ENCODE peak calls at places on chromosome 4, in four cellular contexts. One of them, this sample, is unnamed.

GRCh38 chr4:53617101-53617680 is 25.9 kb upstream of the LNX1 start:
- DNase-seq in endothelial cell: no peak
- DNase-seq in activated naive CD4-positive, alpha-beta T cell treated with anti-CD3 and anti-CD28 coated beads, Interleukin-2, amount 50 U/mL, for 16 hours: no peak
- DNase-seq in SW480: no peak
- DNase-seq in this sample: no peak

GRCh38 chr4:145979160-145979559 is 40.5 kb upstream of the ZNF827 start:
- DNase-seq in activated naive CD4-positive, alpha-beta T cell treated with anti-CD3 and anti-CD28 coated beads, Interleukin-2, amount 50 U/mL, for 16 hours: no peak
- DNase-seq in endothelial cell: no peak
- DNase-seq in SW480: no peak
- DNase-seq in this sample: no peak

GRCh38 chr4:125390126-125390525 is 75.4 kb downstream of the FAT4 start:
- DNase-seq in SW480: no peak
- DNase-seq in activated naive CD4-positive, alpha-beta T cell treated with anti-CD3 and anti-CD28 coated beads, Interleukin-2, amount 50 U/mL, for 16 hours: no peak
- DNase-seq in endothelial cell: no peak
- DNase-seq in this sample: no peak

GRCh38 chr4:180057891-180058643 is 2185.1 kb upstream of the TENM3 start:
- DNase-seq in activated naive CD4-positive, alpha-beta T cell treated with anti-CD3 and anti-CD28 coated beads, Interleukin-2, amount 50 U/mL, for 16 hours: no peak
- DNase-seq in SW480: peak; percentile 19
- DNase-seq in endothelial cell: peak; percentile 54
- DNase-seq in this sample: peak; percentile 2

GRCh38 chr4:89682808-89683207 is 154.2 kb downstream of the SNCA start:
- DNase-seq in endothelial cell: no peak
- DNase-seq in activated naive CD4-positive, alpha-beta T cell treated with anti-CD3 and anti-CD28 coated beads, Interleukin-2, amount 50 U/mL, for 16 hours: no peak
- DNase-seq in SW480: no peak
- DNase-seq in this sample: no peak

GRCh38 chr4:7007944-7008343 is 35.2 kb upstream of the TADA2B start:
- DNase-seq in activated naive CD4-positive, alpha-beta T cell treated with anti-CD3 and anti-CD28 coated beads, Interleukin-2, amount 50 U/mL, for 16 hours: no peak
- DNase-seq in endothelial cell: no peak
- DNase-seq in SW480: no peak
- DNase-seq in this sample: no peak

GRCh38 chr4:169337510-169337909 is 66.8 kb upstream of the SH3RF1 start:
- DNase-seq in endothelial cell: no peak
- DNase-seq in SW480: no peak
- DNase-seq in activated naive CD4-positive, alpha-beta T cell treated with anti-CD3 and anti-CD28 coated beads, Interleukin-2, amount 50 U/mL, for 16 hours: no peak
- DNase-seq in this sample: no peak

GRCh38 chr4:3296651-3297050 is 3.8 kb downstream of the RGS12 start:
- DNase-seq in endothelial cell: no peak
- DNase-seq in activated naive CD4-positive, alpha-beta T cell treated with anti-CD3 and anti-CD28 coated beads, Interleukin-2, amount 50 U/mL, for 16 hours: no peak
- DNase-seq in SW480: no peak
- DNase-seq in this sample: no peak

GRCh38 chr4:135177323-135177722 is 975.7 kb upstream of the PABPC4L start:
- DNase-seq in activated naive CD4-positive, alpha-beta T cell treated with anti-CD3 and anti-CD28 coated beads, Interleukin-2, amount 50 U/mL, for 16 hours: no peak
- DNase-seq in SW480: no peak
- DNase-seq in endothelial cell: no peak
- DNase-seq in this sample: no peak

GRCh38 chr4:30413915-30414314 is 306.3 kb upstream of the PCDH7 start:
- DNase-seq in activated naive CD4-positive, alpha-beta T cell treated with anti-CD3 and anti-CD28 coated beads, Interleukin-2, amount 50 U/mL, for 16 hours: no peak
- DNase-seq in SW480: peak; percentile 1
- DNase-seq in endothelial cell: no peak
- DNase-seq in this sample: no peak

GRCh38 chr4:107913283-107913899 is 18.0 kb upstream of the CYP2U1 start:
- DNase-seq in activated naive CD4-positive, alpha-beta T cell treated with anti-CD3 and anti-CD28 coated beads, Interleukin-2, amount 50 U/mL, for 16 hours: no peak
- DNase-seq in SW480: peak; percentile 50
- DNase-seq in endothelial cell: peak; percentile 64
- DNase-seq in this sample: peak; percentile 12

GRCh38 chr4:8112036-8112576 is 46.5 kb downstream of the ABLIM2 start:
- DNase-seq in endothelial cell: no peak
- DNase-seq in SW480: no peak
- DNase-seq in activated naive CD4-positive, alpha-beta T cell treated with anti-CD3 and anti-CD28 coated beads, Interleukin-2, amount 50 U/mL, for 16 hours: no peak
- DNase-seq in this sample: no peak

GRCh38 chr4:88619973-88620372 is 27.7 kb downstream of the HERC3 start:
- DNase-seq in endothelial cell: no peak
- DNase-seq in activated naive CD4-positive, alpha-beta T cell treated with anti-CD3 and anti-CD28 coated beads, Interleukin-2, amount 50 U/mL, for 16 hours: no peak
- DNase-seq in SW480: no peak
- DNase-seq in this sample: no peak

GRCh38 chr4:178255172-178255571 is 812.9 kb upstream of the AGA start:
- DNase-seq in activated naive CD4-positive, alpha-beta T cell treated with anti-CD3 and anti-CD28 coated beads, Interleukin-2, amount 50 U/mL, for 16 hours: no peak
- DNase-seq in endothelial cell: no peak
- DNase-seq in SW480: no peak
- DNase-seq in this sample: no peak

GRCh38 chr4:181952478-181952877 is 290.7 kb upstream of the TENM3 start:
- DNase-seq in activated naive CD4-positive, alpha-beta T cell treated with anti-CD3 and anti-CD28 coated beads, Interleukin-2, amount 50 U/mL, for 16 hours: no peak
- DNase-seq in endothelial cell: no peak
- DNase-seq in SW480: no peak
- DNase-seq in this sample: no peak

GRCh38 chr4:163866728-163867313 is 372.3 kb downstream of the TMA16 start:
- DNase-seq in endothelial cell: no peak
- DNase-seq in activated naive CD4-positive, alpha-beta T cell treated with anti-CD3 and anti-CD28 coated beads, Interleukin-2, amount 50 U/mL, for 16 hours: no peak
- DNase-seq in SW480: no peak
- DNase-seq in this sample: no peak

GRCh38 chr4:161629694-161630441 is 533.9 kb downstream of the FSTL5 start:
- DNase-seq in SW480: no peak
- DNase-seq in endothelial cell: no peak
- DNase-seq in activated naive CD4-positive, alpha-beta T cell treated with anti-CD3 and anti-CD28 coated beads, Interleukin-2, amount 50 U/mL, for 16 hours: no peak
- DNase-seq in this sample: no peak

GRCh38 chr4:150253416-150253815 is 175.2 kb downstream of the DCLK2 start:
- DNase-seq in endothelial cell: no peak
- DNase-seq in activated naive CD4-positive, alpha-beta T cell treated with anti-CD3 and anti-CD28 coated beads, Interleukin-2, amount 50 U/mL, for 16 hours: no peak
- DNase-seq in SW480: no peak
- DNase-seq in this sample: no peak

GRCh38 chr4:153211986-153212720 is 7.9 kb downstream of the TRIM2 start:
- DNase-seq in SW480: no peak
- DNase-seq in activated naive CD4-positive, alpha-beta T cell treated with anti-CD3 and anti-CD28 coated beads, Interleukin-2, amount 50 U/mL, for 16 hours: no peak
- DNase-seq in endothelial cell: no peak
- DNase-seq in this sample: no peak

GRCh38 chr4:119087121-119087520 is 48.5 kb upstream of the MYOZ2 start:
- DNase-seq in activated naive CD4-positive, alpha-beta T cell treated with anti-CD3 and anti-CD28 coated beads, Interleukin-2, amount 50 U/mL, for 16 hours: no peak
- DNase-seq in endothelial cell: no peak
- DNase-seq in SW480: no peak
- DNase-seq in this sample: no peak

GRCh38 chr4:183797445-183798248 is 107.5 kb upstream of the STOX2 start:
- DNase-seq in endothelial cell: peak; percentile 42
- DNase-seq in activated naive CD4-positive, alpha-beta T cell treated with anti-CD3 and anti-CD28 coated beads, Interleukin-2, amount 50 U/mL, for 16 hours: no peak
- DNase-seq in SW480: peak; percentile 50
- DNase-seq in this sample: peak; percentile 9

GRCh38 chr4:86036729-86037128 is 323.1 kb downstream of the MAPK10 start:
- DNase-seq in SW480: peak; percentile 15
- DNase-seq in endothelial cell: no peak
- DNase-seq in activated naive CD4-positive, alpha-beta T cell treated with anti-CD3 and anti-CD28 coated beads, Interleukin-2, amount 50 U/mL, for 16 hours: no peak
- DNase-seq in this sample: no peak

GRCh38 chr4:118865091-118865708 is 23.5 kb upstream of the SYNPO2 start:
- DNase-seq in activated naive CD4-positive, alpha-beta T cell treated with anti-CD3 and anti-CD28 coated beads, Interleukin-2, amount 50 U/mL, for 16 hours: no peak
- DNase-seq in endothelial cell: peak; percentile 30
- DNase-seq in SW480: peak; percentile 60
- DNase-seq in this sample: peak; percentile 25

GRCh38 chr4:73713650-73714049 is 26.7 kb upstream of the CXCL8 start:
- DNase-seq in endothelial cell: no peak
- DNase-seq in SW480: no peak
- DNase-seq in activated naive CD4-positive, alpha-beta T cell treated with anti-CD3 and anti-CD28 coated beads, Interleukin-2, amount 50 U/mL, for 16 hours: no peak
- DNase-seq in this sample: no peak

GRCh38 chr4:110977554-110977953 is 354.7 kb upstream of the PITX2 start:
- DNase-seq in SW480: no peak
- DNase-seq in activated naive CD4-positive, alpha-beta T cell treated with anti-CD3 and anti-CD28 coated beads, Interleukin-2, amount 50 U/mL, for 16 hours: no peak
- DNase-seq in endothelial cell: no peak
- DNase-seq in this sample: no peak

GRCh38 chr4:166735553-166735952 is 498.7 kb downstream of the SPOCK3 start:
- DNase-seq in SW480: no peak
- DNase-seq in activated naive CD4-positive, alpha-beta T cell treated with anti-CD3 and anti-CD28 coated beads, Interleukin-2, amount 50 U/mL, for 16 hours: no peak
- DNase-seq in endothelial cell: no peak
- DNase-seq in this sample: no peak

This sample was measured in HuH-7.5.